ENCODE peak calls at places on chromosomes 13 and 19, in five cellular contexts. D, G, V, U and F are unnamed samples.

GRCh38 chr13:114173261-114173660 is 5.8 kb upstream of the CFAP97D2 start:
- DNase-seq in D (no peak), U (no peak), G (no peak), V (no peak), F (no peak)

GRCh38 chr19:11238781-11239376 is 540 bp upstream of the ANGPTL8 start:
- DNase-seq in V (no peak), U (no peak), G (no peak), D (no peak), F (no peak)

GRCh38 chr19:56538761-56539263 is at the start of gene ZFP28:
- DNase-seq in U (no peak), V (peak), G (no peak), D (no peak), F (peak)

GRCh38 chr13:112714366-112714765 is 24.5 kb downstream of the ATP11A start:
- DNase-seq in G (no peak), U (no peak), V (no peak), D (no peak), F (peak)

GRCh38 chr13:21022056-21022693 is 39.2 kb downstream of the LATS2 start:
- DNase-seq in G (no peak), U (no peak), D (no peak), V (no peak), F (no peak)

GRCh38 chr19:30224689-30225606 is 147.2 kb upstream of the ZNF536 start:
- DNase-seq in D (peak), V (peak), U (no peak), G (no peak), F (no peak)

GRCh38 chr19:2382530-2383222 is 22.6 kb downstream of the TMPRSS9 start:
- DNase-seq in G (no peak), D (no peak), U (no peak), V (no peak), F (no peak)

GRCh38 chr13:110319774-110320509 is 12.9 kb downstream of the COL4A2 start:
- DNase-seq in D (peak), V (no peak), G (no peak), U (no peak), F (no peak)

GRCh38 chr13:109867766-109868165 is 81.4 kb upstream of the IRS2 start:
- DNase-seq in V (no peak), D (peak), G (peak), U (no peak), F (no peak)

GRCh38 chr19:34507414-34508067 is 26.0 kb downstream of the WTIP start:
- DNase-seq in G (no peak), U (no peak), V (no peak), D (no peak), F (no peak)

GRCh38 chr13:24284876-24285275 is 24.5 kb upstream of the C1QTNF9 start:
- DNase-seq in G (no peak), D (no peak), U (no peak), V (no peak), F (no peak)

GRCh38 chr13:40152145-40152544 is 496.7 kb downstream of the COG6 start:
- DNase-seq in V (no peak), U (peak), G (peak), D (peak), F (no peak)

GRCh38 chr19:10748195-10748923 is 30.5 kb downstream of the DNM2 start:
- DNase-seq in D (no peak), G (peak), U (no peak), V (no peak), F (no peak)

GRCh38 chr13:64234255-64234654 is 2818.6 kb upstream of the PCDH20 start:
- DNase-seq in U (no peak), G (no peak), D (peak), V (no peak), F (no peak)

GRCh38 chr13:112861876-112862615 is 107.0 kb upstream of the MCF2L start:
- DNase-seq in G (no peak), U (no peak), D (no peak), V (no peak), F (peak)